ENCODE peak calls at places on chromosomes 12 and 14, in five cellular contexts. B is mesenchymal stem cell, J is IMR-90, C is H9, I is H1. L is an unnamed sample.
A peak's percentile ranks its signal among the peaks of the same experiment; 100 is the strongest.

GRCh38 chr12:116222358-116222757 is 55.1 kb downstream of the MED13L start:
- DNase-seq in B (peak; percentile 85), J (peak; percentile 94), C (no peak), I (no peak), L (no peak)

GRCh38 chr12:46831335-46832083 is 5.7 kb upstream of the SLC38A4 start:
- DNase-seq in B (peak; percentile 27), J (no peak), C (peak; percentile 57), I (no peak), L (peak; percentile 24)

GRCh38 chr14:54652188-54652889 is 85.4 kb downstream of the SAMD4A start:
- DNase-seq in B (peak; percentile 100), J (peak; percentile 100), C (peak; percentile 87), I (peak; percentile 76), L (peak; percentile 53)

GRCh38 chr12:77382096-77382742 is 316.9 kb upstream of the E2F7 start:
- DNase-seq in B (no peak), J (no peak), C (no peak), I (no peak), L (no peak)

GRCh38 chr14:71714225-71714624 is 218.0 kb upstream of the RGS6 start:
- DNase-seq in B (no peak), J (peak; percentile 90), C (no peak), I (no peak), L (no peak)

GRCh38 chr14:96191355-96191754 is 13.3 kb upstream of the BDKRB2 start:
- DNase-seq in B (no peak), J (peak; percentile 59), C (no peak), I (no peak), L (no peak)

GRCh38 chr14:31159682-31160296 is 47.8 kb downstream of the HECTD1 start:
- DNase-seq in B (peak; percentile 39), J (peak; percentile 57), C (no peak), I (no peak), L (no peak)

GRCh38 chr12:71142046-71142445 is 15.8 kb downstream of the TSPAN8 start:
- DNase-seq in B (no peak), J (no peak), C (no peak), I (no peak), L (no peak)

GRCh38 chr14:103856105-103856504 is 8.7 kb upstream of the PPP1R13B start:
- DNase-seq in B (no peak), J (no peak), C (peak; percentile 72), I (no peak), L (no peak)

GRCh38 chr12:109946505-109946904 is 46.4 kb downstream of the TCHP start:
- DNase-seq in B (no peak), J (peak; percentile 65), C (peak; percentile 80), I (no peak), L (peak; percentile 15)

GRCh38 chr14:102208741-102209140 is 69.0 kb downstream of the WDR20 start:
- DNase-seq in B (no peak), J (no peak), C (no peak), I (no peak), L (no peak)

GRCh38 chr12:40127408-40127807 is 21.5 kb upstream of the SLC2A13 start:
- DNase-seq in B (no peak), J (no peak), C (no peak), I (no peak), L (no peak)

GRCh38 chr12:45638386-45638785 is 91.1 kb upstream of the ARID2 start:
- DNase-seq in B (no peak), J (no peak), C (no peak), I (no peak), L (no peak)

GRCh38 chr14:102655154-102655553 is 62.7 kb downstream of the RCOR1 start:
- DNase-seq in B (peak; percentile 37), J (peak; percentile 57), C (no peak), I (no peak), L (no peak)

GRCh38 chr12:90987101-90987500 is 17.7 kb downstream of the EPYC start:
- DNase-seq in B (no peak), J (no peak), C (no peak), I (no peak), L (no peak)

GRCh38 chr14:65926504-65926903 is 514.0 kb downstream of the FUT8 start:
- DNase-seq in B (no peak), J (no peak), C (peak; percentile 82), I (peak; percentile 15), L (no peak)
- H2BK15ac ChIP-seq in B (no peak overlapping the region), J (no peak overlapping the region), C (no peak overlapping the region), I (no peak overlapping the region), L (no peak overlapping the region)

GRCh38 chr12:41380878-41381277 is 192.8 kb downstream of the PDZRN4 start:
- DNase-seq in B (no peak), J (no peak), C (no peak), I (no peak), L (no peak)
- H2BK120ac ChIP-seq in B (no peak overlapping the region), J (no peak overlapping the region), C (no peak overlapping the region), I (no peak overlapping the region), L (no peak overlapping the region)

GRCh38 chr12:117901631-117902030 is 67.2 kb downstream of the KSR2 start:
- DNase-seq in B (no peak), J (no peak), C (no peak), I (no peak), L (no peak)

GRCh38 chr12:117904051-117904450 is 64.7 kb downstream of the KSR2 start:
- DNase-seq in B (no peak), J (no peak), C (no peak), I (no peak), L (no peak)

GRCh38 chr12:117907108-117907689 is 61.6 kb downstream of the KSR2 start:
- DNase-seq in B (no peak), J (no peak), C (peak; percentile 43), I (no peak), L (no peak)

GRCh38 chr12:117900561-117900960 is 68.2 kb downstream of the KSR2 start:
- DNase-seq in B (no peak), J (peak; percentile 8), C (no peak), I (no peak), L (no peak)

GRCh38 chr12:117903441-117903840 is 65.3 kb downstream of the KSR2 start:
- DNase-seq in B (no peak), J (no peak), C (no peak), I (no peak), L (no peak)
- H3K14ac ChIP-seq in B (no peak overlapping the region), J (no peak overlapping the region), C (no peak overlapping the region), I (no peak overlapping the region), L (no peak overlapping the region)

GRCh38 chr12:124569375-124570148 is 2.1 kb upstream of the NCOR2 start:
- DNase-seq in B (no peak), J (no peak), C (no peak), I (no peak), L (no peak)

GRCh38 chr12:124567035-124567672 is at the start of gene NCOR2:
- DNase-seq in B (no peak), J (no peak), C (no peak), I (no peak), L (no peak)

GRCh38 chr12:124567673-124568373 is 411 bp upstream of the NCOR2 start:
- DNase-seq in B (peak; percentile 94), J (peak; percentile 94), C (peak; percentile 75), I (no peak), L (peak; percentile 72)

GRCh38 chr12:124570810-124571209 is 3.4 kb upstream of the NCOR2 start:
- DNase-seq in B (no peak), J (no peak), C (no peak), I (no peak), L (no peak)

GRCh38 chr12:124568431-124569374 is 1.3 kb upstream of the NCOR2 start:
- DNase-seq in B (peak; percentile 97), J (peak; percentile 94), C (peak; percentile 71), I (peak; percentile 63), L (no peak)
- H2BK15ac ChIP-seq in B (peak overlapping the region; percentile 73), J (peak overlapping the region; percentile 97), C (no peak overlapping the region), I (no peak overlapping the region), L (peak overlapping the region; percentile 97)

GRCh38 chr12:14211829-14212455 is 153.5 kb upstream of the ATF7IP start:
- DNase-seq in B (no peak), J (no peak), C (no peak), I (no peak), L (peak; percentile 21)
- H2BK120ac ChIP-seq in B (no peak overlapping the region), J (no peak overlapping the region), C (no peak overlapping the region), I (no peak overlapping the region), L (no peak overlapping the region)

DNA sequence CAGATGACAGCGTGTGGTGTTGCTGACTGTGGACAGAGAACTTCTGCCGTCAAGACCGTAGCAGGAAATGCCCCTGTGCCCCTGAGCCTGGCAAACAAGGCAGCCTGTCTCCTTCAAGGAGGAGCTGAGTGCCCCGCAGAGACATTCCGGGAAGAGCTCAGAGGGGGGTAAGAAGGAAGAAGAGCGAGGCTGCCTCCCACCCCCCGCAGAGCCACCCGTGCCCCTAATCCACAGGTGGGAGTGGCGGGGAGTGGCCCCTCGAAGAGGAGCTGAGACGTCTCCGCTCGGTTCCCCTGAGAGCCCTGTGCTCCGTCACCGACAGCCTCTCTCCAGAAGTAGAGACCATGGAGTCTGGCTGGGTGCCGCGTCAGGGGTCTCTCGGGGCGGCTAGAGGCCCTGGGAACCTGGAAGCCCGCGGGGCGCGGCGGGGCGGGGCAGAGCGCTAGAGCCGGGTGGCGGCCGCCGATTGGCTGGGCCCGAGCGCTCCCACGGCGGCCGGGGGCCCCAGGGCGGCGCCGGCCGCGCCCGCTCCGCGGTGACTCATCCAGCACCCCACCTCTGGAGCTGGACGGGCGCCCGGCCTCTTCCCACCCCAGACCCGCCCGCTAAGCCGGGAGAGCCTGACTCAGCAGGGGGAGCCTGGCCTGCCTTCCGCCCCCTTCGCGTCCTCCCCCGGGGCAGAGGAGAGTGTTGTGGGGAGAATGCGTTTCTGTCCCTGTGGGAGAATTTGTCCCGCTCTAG is 25.2 kb upstream of the KRT78 start:
- DNase-seq in B (peak; percentile 95), J (peak; percentile 89), C (peak; percentile 68), I (no peak), L (no peak)
- H3K14ac ChIP-seq in B (no peak overlapping the region), J (peak overlapping the region; percentile 41), C (peak overlapping the region; percentile 11), I (no peak overlapping the region), L (peak overlapping the region; percentile 43)